ENCODE peak calls at places on chromosome 3, in four cellular contexts. R, T, G and Q are unnamed samples.

GRCh38 chr3:157948605-157949383 is 157.4 kb downstream of the SHOX2 start:
- DNase-seq in R (no peak), T (no peak), G (no peak), Q (no peak)

GRCh38 chr3:25783661-25784512 is 644 bp upstream of the NGLY1 start:
- DNase-seq in R (peak), T (peak), G (peak), Q (peak)

GRCh38 chr3:59451800-59452741 is 402.2 kb upstream of the CFAP20DC start:
- DNase-seq in R (no peak), T (no peak), G (no peak), Q (no peak)

GRCh38 chr3:100354850-100355249 is 20.3 kb downstream of the NIT2 start:
- DNase-seq in R (peak), T (no peak), G (no peak), Q (no peak)

GRCh38 chr3:133854264-133854663 is 41.4 kb downstream of the RAB6B start:
- DNase-seq in R (no peak), T (no peak), G (no peak), Q (no peak)

GRCh38 chr3:158723991-158724390 is 8.3 kb downstream of the RARRES1 start:
- DNase-seq in R (no peak), T (no peak), G (no peak), Q (no peak)

GRCh38 chr3:43017038-43017437 is 37.9 kb downstream of the GASK1A start:
- DNase-seq in R (no peak), T (no peak), G (no peak), Q (no peak)

GRCh38 chr3:123198352-123198751 is 3.4 kb upstream of the SEC22A start:
- DNase-seq in R (no peak), T (no peak), G (no peak), Q (no peak)

GRCh38 chr3:140834266-140835037 is 107.2 kb upstream of the SLC25A36 start:
- DNase-seq in R (peak), T (no peak), G (no peak), Q (no peak)